ENCODE peak calls at places on chromosomes 2 and 18, in six cellular contexts. U is CD4-positive, CD25-positive, alpha-beta regulatory T cell; N is fibroblast of lung; M is upper lobe of right lung; J is IMR-90; O is CD8-positive, alpha-beta T cell. I is an unnamed sample.

GRCh38 chr2:216405588-216405987 is 6.7 kb upstream of the SMARCAL1 start:
- DNase-seq in U (no peak), N (no peak), M (no peak), J (no peak), O (no peak), I (no peak)

GRCh38 chr2:29920130-29920577 is 1.2 kb downstream of the ALK start:
- DNase-seq in U (peak; percentile 35), N (peak; percentile 13), M (peak; percentile 77), J (no peak), O (peak; percentile 29), I (peak; percentile 14)

GRCh38 chr2:209358992-209359391 is 64.9 kb upstream of the MAP2 start:
- DNase-seq in U (no peak), N (no peak), M (no peak), J (no peak), O (no peak), I (no peak)

GRCh38 chr18:48931680-48932461 is 18.9 kb downstream of the SMAD7 start:
- DNase-seq in U (peak; percentile 79), N (no peak), M (no peak), J (no peak), O (no peak), I (peak; percentile 46)

GRCh38 chr2:176643711-176644110 is 374.5 kb downstream of the MTX2 start:
- DNase-seq in U (no peak), N (no peak), M (no peak), J (no peak), O (no peak), I (peak; percentile 39)

GRCh38 chr2:18966131-18966530 is 376.8 kb upstream of the NT5C1B start:
- DNase-seq in U (no peak), N (no peak), M (no peak), J (no peak), O (no peak), I (no peak)

GRCh38 chr18:23186781-23187180 is 51.5 kb downstream of the CABLES1 start:
- DNase-seq in U (no peak), N (no peak), M (no peak), J (no peak), O (no peak), I (no peak)

GRCh38 chr2:12715878-12716249 is 872 bp upstream of the TRIB2 start:
- DNase-seq in U (peak; percentile 91), N (peak; percentile 85), M (peak; percentile 89), J (peak; percentile 78), O (peak; percentile 84), I (peak; percentile 84)

GRCh38 chr2:153551698-153552097 is 73.1 kb upstream of the RPRM start:
- DNase-seq in U (no peak), N (no peak), M (no peak), J (no peak), O (no peak), I (no peak)

GRCh38 chr2:153808675-153809074 is 63.0 kb upstream of the GALNT13 start:
- DNase-seq in U (no peak), N (no peak), M (no peak), J (no peak), O (no peak), I (no peak)

GRCh38 chr2:72349016-72349415 is 201.4 kb upstream of the CYP26B1 start:
- DNase-seq in U (no peak), N (no peak), M (no peak), J (no peak), O (no peak), I (peak; percentile 85)

GRCh38 chr2:190167702-190168101 is 105.2 kb upstream of the MSTN start:
- DNase-seq in U (no peak), N (no peak), M (no peak), J (no peak), O (no peak), I (no peak)

GRCh38 chr2:112794131-112794733 is 9.9 kb upstream of the IL1A start:
- DNase-seq in U (peak; percentile 74), N (peak; percentile 97), M (no peak), J (peak; percentile 96), O (no peak), I (peak; percentile 64)

GRCh38 chr18:41818381-41819355 is 136.4 kb upstream of the PIK3C3 start:
- DNase-seq in U (no peak), N (no peak), M (no peak), J (no peak), O (no peak), I (no peak)

GRCh38 chr2:233766416-233766815 is 6.3 kb downstream of the UGT1A1 start:
- DNase-seq in U (no peak), N (no peak), M (no peak), J (no peak), O (no peak), I (no peak)

GRCh38 chr2:207088839-207089238 is 76.9 kb downstream of the KLF7 start:
- DNase-seq in U (no peak), N (no peak), M (no peak), J (no peak), O (no peak), I (no peak)

GRCh38 chr2:232204457-232204931 is 174.1 kb upstream of the ALPP start:
- DNase-seq in U (no peak), N (no peak), M (no peak), J (no peak), O (no peak), I (no peak)

GRCh38 chr18:44882163-44882881 is 201.6 kb downstream of the SETBP1 start:
- DNase-seq in U (no peak), N (no peak), M (no peak), J (no peak), O (no peak), I (no peak)

GRCh38 chr18:44885507-44885906 is 204.8 kb downstream of the SETBP1 start:
- DNase-seq in U (no peak), N (no peak), M (no peak), J (no peak), O (no peak), I (no peak)

GRCh38 chr18:44884446-44884845 is 203.8 kb downstream of the SETBP1 start:
- DNase-seq in U (no peak), N (no peak), M (no peak), J (no peak), O (no peak), I (no peak)

GRCh38 chr18:44893045-44893706 is 212.5 kb downstream of the SETBP1 start:
- DNase-seq in U (no peak), N (no peak), M (no peak), J (no peak), O (no peak), I (no peak)

DNA sequence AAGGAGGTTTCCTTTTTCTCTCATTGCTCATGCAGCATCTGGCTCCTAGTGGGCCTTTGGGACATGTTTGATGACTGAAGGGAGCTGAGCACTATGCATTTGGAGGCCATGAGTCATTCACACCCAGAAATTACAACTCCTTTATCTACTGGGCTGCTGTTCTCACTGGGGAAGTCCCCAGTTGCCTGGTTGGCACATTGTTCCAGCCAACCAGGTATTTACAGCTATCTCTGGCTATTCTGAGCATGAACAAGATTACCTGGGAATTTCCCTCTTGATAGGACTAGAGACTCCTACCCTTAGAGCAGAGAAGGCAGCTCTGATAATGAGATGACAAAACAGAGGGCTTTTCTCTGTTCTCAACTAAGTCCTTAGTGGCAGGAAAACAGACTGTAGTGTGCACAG is 206.5 kb downstream of the SETBP1 start:
- DNase-seq in U (peak; percentile 1), N (no peak), M (no peak), J (peak; percentile 2), O (no peak), I (no peak)
- H3K27ac ChIP-seq in U (no peak overlapping the region), N (no peak overlapping the region), M (no peak overlapping the region), J (no peak overlapping the region), O (no peak overlapping the region), I (no peak overlapping the region)

GRCh38 chr2:60764736-60765534 is 8.9 kb downstream of the PAPOLG start:
- DNase-seq in U (no peak), N (peak; percentile 32), M (no peak), J (peak; percentile 7), O (no peak), I (no peak)
- H3K36me3 ChIP-seq in U (peaks cover 84% of the 10 kb centered on the region), N (peaks cover 9% of the 10 kb centered on the region), M (peaks cover 88% of the 10 kb centered on the region), J (peaks cover 34% of the 10 kb centered on the region), O (peaks cover 49% of the 10 kb centered on the region), I (peaks cover 17% of the 10 kb centered on the region)

DNA sequence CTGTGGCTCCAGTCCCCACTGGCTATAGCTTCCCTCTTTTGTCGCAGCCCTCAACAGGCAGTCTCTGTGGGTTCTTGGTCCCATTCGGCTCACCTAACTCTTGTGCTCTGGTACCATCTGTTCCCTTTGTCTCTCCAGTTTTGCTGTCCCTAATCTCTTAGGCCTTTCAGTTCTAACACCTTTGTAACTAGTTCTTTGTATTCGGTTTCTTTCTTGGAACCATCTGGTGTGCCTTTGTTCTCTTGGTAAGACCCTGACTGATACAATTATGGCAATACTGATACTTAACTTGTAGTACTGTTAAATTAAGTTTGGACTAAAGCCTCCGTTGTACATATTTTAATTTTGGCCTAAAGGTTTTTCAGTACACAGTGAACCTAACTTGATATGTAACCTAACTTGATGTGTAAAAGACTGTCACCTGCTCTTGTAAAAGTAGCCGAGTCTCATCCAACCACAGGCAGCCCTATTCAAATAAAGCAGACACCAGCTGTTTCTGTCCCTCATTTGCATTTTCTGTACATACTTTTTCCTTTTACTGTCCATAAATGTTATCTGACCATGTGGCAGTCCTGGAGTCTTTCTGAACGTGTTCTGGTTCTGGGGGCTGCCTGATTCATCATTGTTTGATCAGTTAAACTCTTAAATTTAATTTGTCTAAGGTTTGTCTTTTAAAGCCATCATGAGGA is 4.8 kb upstream of the MRPL44 start:
- DNase-seq in U (peak; percentile 67), N (no peak), M (no peak), J (no peak), O (no peak), I (no peak)
- H3K27ac ChIP-seq in U (no peak overlapping the region), N (no peak overlapping the region), M (no peak overlapping the region), J (no peak overlapping the region), O (no peak overlapping the region), I (no peak overlapping the region)

DNA sequence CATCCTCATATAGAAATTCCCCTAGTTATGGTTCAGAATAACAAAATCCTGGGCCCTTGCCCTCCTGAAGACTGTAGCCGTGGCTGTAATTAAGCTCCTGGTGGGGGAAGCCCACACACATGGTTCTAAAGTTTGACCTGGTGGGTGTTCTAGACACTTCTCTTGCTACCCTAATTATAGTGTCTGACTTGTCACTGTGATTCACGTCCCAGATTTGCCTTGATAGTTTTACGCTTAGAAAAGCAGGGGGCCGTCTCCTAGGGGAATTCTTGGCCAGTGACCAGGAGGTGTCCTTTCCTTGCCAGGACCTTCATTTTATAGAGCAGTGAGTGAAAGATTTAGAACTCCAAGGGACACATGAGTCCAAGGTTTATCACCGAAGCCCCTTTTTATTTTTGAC is 8.9 kb downstream of the TMEM214 start:
- DNase-seq in U (no peak), N (no peak), M (no peak), J (no peak), O (no peak), I (no peak)
- H3K36me3 ChIP-seq in U (peaks cover 45% of the 10 kb centered on the region), N (peaks cover 36% of the 10 kb centered on the region), M (peaks cover 49% of the 10 kb centered on the region), J (peaks cover 55% of the 10 kb centered on the region), O (peaks cover 25% of the 10 kb centered on the region), I (peaks cover 27% of the 10 kb centered on the region)

DNA sequence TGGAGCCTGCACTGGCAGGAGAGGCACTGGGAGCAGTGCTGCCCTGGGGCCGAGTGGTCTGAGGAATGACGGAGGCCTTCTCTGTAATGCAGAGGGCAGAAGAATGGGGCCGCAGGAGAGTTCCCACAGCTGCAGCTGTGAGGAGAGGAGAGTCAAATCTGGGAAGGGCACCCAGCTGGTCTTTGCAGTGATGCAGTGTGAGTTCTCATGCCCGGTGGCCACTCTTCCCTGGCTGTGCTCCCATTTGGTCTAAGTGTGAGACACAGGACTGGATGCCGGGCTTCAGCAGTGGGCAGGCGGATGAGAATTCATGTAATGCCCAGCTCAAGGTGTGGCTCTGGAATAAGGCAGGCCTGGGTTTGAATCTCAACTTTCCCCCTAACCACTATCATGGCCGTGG is 71.4 kb downstream of the ACKR3 start:
- DNase-seq in U (no peak), N (no peak), M (no peak), J (no peak), O (no peak), I (no peak)
- H3K27ac ChIP-seq in U (no peak overlapping the region), N (no peak overlapping the region), M (no peak overlapping the region), J (no peak overlapping the region), O (no peak overlapping the region), I (no peak overlapping the region)